ENCODE peak calls at places on chromosomes 12 and 14, in four cellular contexts. G is tibial nerve, B is HepG2, V is tibial artery. N is an unnamed sample.

GRCh38 chr14:85333313-85333712 is 196.6 kb upstream of the FLRT2 start:
- DNase-seq in G (no peak), B (no peak), V (no peak), N (no peak)

GRCh38 chr12:41092115-41092514 is 96.0 kb upstream of the PDZRN4 start:
- DNase-seq in G (no peak), B (no peak), V (no peak), N (no peak)

GRCh38 chr14:39988939-39989338 is 556.7 kb upstream of the FBXO33 start:
- DNase-seq in G (no peak), B (peak; percentile 64), V (no peak), N (no peak)

GRCh38 chr12:66693901-66694513 is 15.1 kb upstream of the GRIP1 start:
- DNase-seq in G (no peak), B (peak; percentile 35), V (no peak), N (no peak)

GRCh38 chr14:25381498-25381897 is 331.6 kb upstream of the STXBP6 start:
- DNase-seq in G (no peak), B (peak; percentile 41), V (no peak), N (no peak)

GRCh38 chr12:87849074-87849473 is 180.1 kb downstream of the C12orf50 start:
- DNase-seq in G (no peak), B (no peak), V (no peak), N (no peak)

GRCh38 chr12:34292736-34293625 is 270.7 kb downstream of the ALG10 start:
- DNase-seq in G (no peak), B (peak; percentile 5), V (peak; percentile 47), N (peak; percentile 2)

GRCh38 chr14:85175556-85175955 is 354.4 kb upstream of the FLRT2 start:
- DNase-seq in G (no peak), B (no peak), V (no peak), N (no peak)

GRCh38 chr14:34035177-34035933 is 84.5 kb upstream of the EGLN3 start:
- DNase-seq in G (no peak), B (peak; percentile 95), V (no peak), N (peak; percentile 46)

GRCh38 chr12:32293808-32294419 is 105.4 kb upstream of the FGD4 start:
- DNase-seq in G (no peak), B (no peak), V (no peak), N (no peak)

GRCh38 chr12:4720637-4720995 is 416 bp downstream of the GALNT8 start:
- DNase-seq in G (no peak), B (no peak), V (no peak), N (no peak)

GRCh38 chr12:122159879-122160278 is 14.1 kb downstream of the IL31 start:
- DNase-seq in G (no peak), B (no peak), V (no peak), N (no peak)

GRCh38 chr12:121634836-121635235 is 8.5 kb downstream of the ORAI1 start:
- DNase-seq in G (no peak), B (no peak), V (no peak), N (no peak)

GRCh38 chr12:14366211-14366762 is 805 bp downstream of the ATF7IP start:
- DNase-seq in G (no peak), B (peak; percentile 28), V (no peak), N (no peak)

GRCh38 chr14:50051106-50051505 is 65.3 kb downstream of the VCPKMT start:
- DNase-seq in G (no peak), B (no peak), V (no peak), N (no peak)

GRCh38 chr12:71725011-71725410 is 29.7 kb upstream of the RAB21 start:
- DNase-seq in G (no peak), B (no peak), V (no peak), N (no peak)

GRCh38 chr14:45085004-45085403 is 1.1 kb downstream of the PRPF39 start:
- DNase-seq in G (no peak), B (peak; percentile 31), V (no peak), N (no peak)

GRCh38 chr12:130815028-130815741 is 23.9 kb downstream of the STX2 start:
- DNase-seq in G (no peak), B (no peak), V (no peak), N (no peak)

GRCh38 chr14:63045234-63045611 is at the start of gene KCNH5:
- DNase-seq in G (no peak), B (no peak), V (no peak), N (peak; percentile 25)

GRCh38 chr14:79825046-79825521 is 386.2 kb downstream of the DIO2 start:
- DNase-seq in G (no peak), B (no peak), V (no peak), N (no peak)

GRCh38 chr14:98984719-98985041 is 287.3 kb downstream of the BCL11B start:
- DNase-seq in G (no peak), B (no peak), V (no peak), N (no peak)

GRCh38 chr14:85453401-85453800 is 76.5 kb upstream of the FLRT2 start:
- DNase-seq in G (no peak), B (no peak), V (no peak), N (no peak)

GRCh38 chr12:62632521-62632920 is 165.9 kb downstream of the MON2 start:
- DNase-seq in G (peak; percentile 25), B (peak; percentile 5), V (peak; percentile 83), N (peak; percentile 41)

GRCh38 chr12:6887460-6887859 is 14.4 kb upstream of the SPSB2 start:
- DNase-seq in G (no peak), B (no peak), V (no peak), N (no peak)

GRCh38 chr12:9632766-9633165 is 25.1 kb upstream of the KLRB1 start:
- DNase-seq in G (no peak), B (no peak), V (no peak), N (no peak)

GRCh38 chr14:91402278-91403068 is 15.1 kb downstream of the CCDC88C start:
- DNase-seq in G (no peak), B (no peak), V (no peak), N (peak; percentile 51)

GRCh38 chr14:22047105-22047504 is 373.5 kb upstream of the OR4E1 start:
- DNase-seq in G (no peak), B (peak; percentile 70), V (no peak), N (no peak)

GRCh38 chr12:99495797-99496196 is 151.8 kb upstream of the GARIN6 start:
- DNase-seq in G (no peak), B (no peak), V (no peak), N (no peak)

GRCh38 chr12:121365416-121366062 is 13.3 kb upstream of the ANAPC5 start:
- DNase-seq in G (no peak), B (no peak), V (no peak), N (no peak)

GRCh38 chr14:56555921-56556570 is 23.6 kb upstream of the TMEM260 start:
- DNase-seq in G (no peak), B (peak; percentile 76), V (no peak), N (no peak)

GRCh38 chr12:20175704-20176388 is 192.5 kb upstream of the PDE3A start:
- DNase-seq in G (no peak), B (peak; percentile 3), V (no peak), N (no peak)

GRCh38 chr14:94748667-94749347 is 21.1 kb downstream of the GSC start:
- DNase-seq in G (no peak), B (peak; percentile 21), V (no peak), N (no peak)

GRCh38 chr14:20803221-20803620 is 577 bp upstream of the RNASE1 start:
- DNase-seq in G (no peak), B (no peak), V (no peak), N (peak; percentile 19)

GRCh38 chr12:104372721-104373335 is 69.3 kb downstream of the EID3 start:
- DNase-seq in G (no peak), B (no peak), V (no peak), N (no peak)

GRCh38 chr14:56119221-56119967 is 1.2 kb downstream of the PELI2 start:
- DNase-seq in G (no peak), B (no peak), V (peak; percentile 72), N (peak; percentile 31)

GRCh38 chr14:46499521-46499920 is 152.1 kb downstream of the RPL10L start:
- DNase-seq in G (no peak), B (no peak), V (no peak), N (no peak)
- H3K4me1 ChIP-seq in G (no peaks in the 10 kb centered on the region), B (no peaks in the 10 kb centered on the region), V (no peaks in the 10 kb centered on the region), N (no peaks in the 10 kb centered on the region)

GRCh38 chr12:89516633-89517032 is 8.0 kb downstream of the GALNT4 start:
- DNase-seq in G (no peak), B (no peak), V (no peak), N (no peak)
- H3K4me3 ChIP-seq in G (no peak overlapping the region), B (no peak overlapping the region), V (no peak overlapping the region), N (no peak overlapping the region)

GRCh38 chr12:124625867-124626675 is 58.7 kb upstream of the NCOR2 start:
- DNase-seq in G (peak; percentile 82), B (peak; percentile 16), V (peak; percentile 96), N (peak; percentile 91)
- H3K4me1 ChIP-seq in G (peaks cover 22% of the 10 kb centered on the region), B (peaks cover 17% of the 10 kb centered on the region), V (peaks cover 55% of the 10 kb centered on the region), N (peaks cover 34% of the 10 kb centered on the region)

GRCh38 chr12:110449799-110450497 is at the start of gene ARPC3:
- DNase-seq in G (peak; percentile 91), B (peak; percentile 90), V (peak; percentile 97), N (peak; percentile 95)
- H3K4me3 ChIP-seq in G (peak within 1 kb of the TSS; percentile 82), B (peak within 1 kb of the TSS; percentile 95), V (peak within 1 kb of the TSS; percentile 90), N (peak within 1 kb of the TSS; percentile 72)

DNA sequence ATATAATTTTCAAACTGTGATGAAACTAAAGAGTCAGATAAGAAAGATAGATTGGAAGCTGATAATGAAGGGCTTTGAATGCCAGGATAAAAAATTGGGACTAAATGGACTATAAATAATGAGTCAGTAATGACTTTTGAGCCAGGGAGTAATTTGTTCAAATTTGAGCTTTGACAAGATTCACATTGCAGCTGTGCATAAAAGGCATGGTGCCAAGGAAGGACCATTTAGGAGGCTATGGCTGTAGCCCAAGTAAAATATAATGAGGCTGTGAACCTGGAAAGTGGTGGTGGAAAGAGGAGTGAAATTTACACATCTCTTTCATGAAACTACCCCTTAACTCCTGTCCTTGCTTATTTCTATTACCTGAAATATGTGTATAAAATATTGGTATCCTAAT is 218.5 kb downstream of the SLC6A15 start:
- DNase-seq in G (no peak), B (no peak), V (no peak), N (no peak)
- H3K4me1 ChIP-seq in G (no peaks in the 10 kb centered on the region), B (no peaks in the 10 kb centered on the region), V (no peaks in the 10 kb centered on the region), N (no peaks in the 10 kb centered on the region)

GRCh38 chr12:113161415-113162016 is 12.0 kb downstream of the CFAP73 start:
- DNase-seq in G (no peak), B (no peak), V (no peak), N (no peak)
- H3K4me3 ChIP-seq in G (no peak overlapping the region), B (no peak overlapping the region), V (no peak overlapping the region), N (no peak overlapping the region)

DNA sequence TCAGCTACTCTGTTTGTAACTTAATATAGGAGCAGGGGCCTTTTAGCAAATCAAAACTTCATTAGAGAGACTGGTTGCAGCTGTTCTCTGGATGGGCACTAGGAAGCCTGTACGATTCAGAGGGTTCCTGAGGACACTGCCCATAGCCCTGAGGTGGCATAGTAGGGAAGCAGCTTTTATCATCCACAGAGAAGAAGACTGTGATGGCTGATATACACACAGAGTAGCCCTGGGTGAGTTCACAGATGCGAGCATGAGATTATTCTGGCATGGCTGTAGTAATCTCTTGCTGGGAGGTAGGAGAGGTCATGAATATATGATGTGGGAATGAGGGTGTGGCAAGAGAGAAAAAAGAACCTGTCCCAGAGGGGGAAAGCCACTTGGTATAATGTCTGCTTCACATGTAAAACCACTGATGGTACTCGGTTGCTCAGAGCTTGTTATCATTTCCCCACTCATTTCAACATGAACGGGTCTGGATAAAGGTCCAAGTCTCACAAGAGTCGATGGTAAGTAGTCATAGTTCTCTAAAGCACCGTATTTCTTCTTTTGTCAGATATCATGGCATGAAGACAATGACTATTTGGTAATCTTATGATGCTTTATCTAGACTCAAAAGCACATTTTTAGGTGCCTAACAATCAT is 51.9 kb downstream of the PEBP1 start:
- DNase-seq in G (no peak), B (no peak), V (no peak), N (no peak)
- H3K4me1 ChIP-seq in G (peaks cover 17% of the 10 kb centered on the region), B (no peaks in the 10 kb centered on the region), V (peaks cover 40% of the 10 kb centered on the region), N (peaks cover 2% of the 10 kb centered on the region)

N was measured in heart right ventricle.